ENCODE peak calls at places on chromosomes 1 and 21, in eight cellular contexts. O is HCEC 1CT; F is retina; Z is CD8-positive, alpha-beta T cell; E is breast epithelium; B is stimulated activated CD8-positive, alpha-beta memory T cell treated with anti-CD3 and anti-CD28 coated beads, Interleukin-2, amount 100 ng/mL, for 48 hours; U is tibial artery; I is spleen. L is an unnamed sample.

GRCh38 chr1:20742671-20743070 is 10.2 kb upstream of the SH2D5 start:
- DNase-seq in U (no peak), B (no peak), I (no peak), E (no peak), Z (no peak), F (no peak), O (no peak), L (no peak)

GRCh38 chr1:160340146-160340545 is 2.9 kb downstream of the COPA start:
- DNase-seq in O (no peak), E (no peak), Z (no peak), U (no peak), F (no peak), I (no peak), B (no peak), L (no peak)

GRCh38 chr1:12460911-12461621 is 156.9 kb downstream of the DHRS3 start:
- DNase-seq in I (no peak), U (peak), E (no peak), O (no peak), B (no peak), F (peak), Z (no peak), L (no peak)

GRCh38 chr1:15703562-15703961 is 19.4 kb downstream of the PLEKHM2 start:
- DNase-seq in Z (no peak), I (no peak), E (no peak), B (no peak), F (no peak), O (peak), U (peak), L (peak)

GRCh38 chr1:206120406-206120805 is 3.2 kb upstream of the AVPR1B start:
- DNase-seq in I (no peak), O (no peak), Z (no peak), U (no peak), E (no peak), F (no peak), B (no peak), L (no peak)

GRCh38 chr1:31981976-31982375 is 31.7 kb upstream of the KHDRBS1 start:
- DNase-seq in B (no peak), O (no peak), U (no peak), Z (peak), I (no peak), E (no peak), F (no peak), L (no peak)

GRCh38 chr1:157626099-157626498 is 28.2 kb upstream of the FCRL4 start:
- DNase-seq in U (no peak), F (no peak), E (no peak), O (no peak), I (no peak), B (peak), Z (no peak), L (peak)

GRCh38 chr21:45091540-45092322 is 17.4 kb downstream of the ADARB1 start:
- DNase-seq in I (no peak), B (no peak), U (no peak), O (peak), Z (no peak), F (no peak), E (no peak), L (no peak)

GRCh38 chr1:19306941-19307340 is 5.0 kb downstream of the AKR7A2 start:
- DNase-seq in E (no peak), O (no peak), B (no peak), I (no peak), U (no peak), F (no peak), Z (no peak), L (no peak)

GRCh38 chr1:112465122-112465521 is 43.6 kb upstream of the WNT2B start:
- DNase-seq in F (no peak), Z (no peak), U (no peak), B (no peak), I (no peak), E (no peak), O (peak), L (no peak)

GRCh38 chr1:116762781-116763115 is 8.5 kb downstream of the CD2 start:
- DNase-seq in Z (no peak), I (peak), E (no peak), F (no peak), B (no peak), O (no peak), U (no peak), L (no peak)

L was measured in hepatocyte.